ENCODE peak calls at places on chromosome 12, in six cellular contexts. J, O, B, S, H and W are unnamed samples.

GRCh38 chr12:76383988-76384387 is 35.8 kb upstream of the BBS10 start:
- DNase-seq in B (no peak), H (no peak), S (no peak), J (no peak), O (no peak), W (no peak)

GRCh38 chr12:15443611-15444010 is 121.3 kb downstream of the PTPRO start:
- DNase-seq in S (no peak), J (no peak), H (no peak), B (no peak), O (no peak), W (no peak)

GRCh38 chr12:42798811-42799438 is 209.4 kb upstream of the PRICKLE1 start:
- DNase-seq in S (no peak), J (no peak), O (peak; percentile 76), H (no peak), B (no peak), W (no peak)

GRCh38 chr12:122081697-122082221 is 3.2 kb downstream of the MLXIP start:
- DNase-seq in J (no peak), B (no peak), H (no peak), S (no peak), O (peak; percentile 55), W (no peak)

GRCh38 chr12:15532364-15532977 is 210.2 kb downstream of the PTPRO start:
- DNase-seq in S (peak; percentile 5), B (peak; percentile 44), H (peak; percentile 51), J (peak; percentile 55), O (peak; percentile 77), W (peak; percentile 56)

GRCh38 chr12:66268562-66268961 is 33.7 kb upstream of the HELB start:
- DNase-seq in H (no peak), B (no peak), S (no peak), O (no peak), J (no peak), W (no peak)

GRCh38 chr12:55717397-55718007 is 1.7 kb downstream of the BLOC1S1 start:
- DNase-seq in H (no peak), S (no peak), O (peak; percentile 86), B (no peak), J (no peak), W (no peak)

GRCh38 chr12:79895804-79896203 is 39.1 kb downstream of the PPP1R12A start:
- DNase-seq in S (no peak), H (no peak), J (no peak), O (no peak), B (no peak), W (no peak)

GRCh38 chr12:67034110-67034879 is 234.9 kb upstream of the CAND1 start:
- DNase-seq in O (peak; percentile 2), H (no peak), J (no peak), B (no peak), S (no peak), W (no peak)

GRCh38 chr12:17976202-17976601 is 113.8 kb downstream of the RERGL start:
- DNase-seq in J (no peak), H (peak; percentile 65), O (no peak), S (no peak), B (no peak), W (peak; percentile 61)
- TF ChIP-seq USF2 in J (no peak), H (no peak), O (no peak), S (no peak), B (no peak), W (no peak)

GRCh38 chr12:164207-164606 is 49.8 kb downstream of the SLC6A12 start:
- DNase-seq in J (no peak), O (no peak), B (no peak), S (no peak), H (no peak), W (no peak)
- TF ChIP-seq USF2 in J (no peak), O (no peak), B (no peak), S (no peak), H (peak; percentile 47), W (no peak)

DNA sequence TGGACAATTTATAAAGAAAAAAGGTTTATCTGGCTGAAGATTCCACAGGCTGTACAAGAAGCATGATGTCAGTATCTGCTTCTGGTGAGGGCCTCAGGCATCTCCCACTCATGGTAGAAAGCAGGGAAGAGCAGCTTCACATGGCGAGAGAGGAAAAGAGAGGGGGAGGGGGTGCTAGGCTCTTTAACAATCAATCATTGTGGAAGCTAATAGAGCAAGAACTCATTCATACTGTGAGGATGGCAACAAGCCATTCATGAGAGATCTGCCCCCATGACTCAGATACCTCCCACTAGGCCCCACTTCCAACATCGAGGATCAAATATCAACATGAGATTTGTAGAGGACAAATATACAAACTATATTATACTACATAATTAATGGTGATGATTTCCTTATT is 361.9 kb upstream of the FAR2 start:
- DNase-seq in J (no peak), B (no peak), S (no peak), H (no peak), O (peak; percentile 29), W (no peak)
- TF ChIP-seq USF2 in J (no peak), B (no peak), S (no peak), H (no peak), O (no peak), W (no peak)

GRCh38 chr12:1047898-1048660 is 57.1 kb downstream of the ERC1 start:
- DNase-seq in S (peak; percentile 66), O (no peak), B (no peak), H (no peak), J (no peak), W (no peak)

GRCh38 chr12:1050059-1050707 is 59.2 kb downstream of the ERC1 start:
- DNase-seq in O (no peak), S (no peak), J (no peak), H (no peak), B (no peak), W (no peak)

GRCh38 chr12:1041478-1041877 is 50.5 kb downstream of the ERC1 start:
- DNase-seq in S (no peak), J (no peak), O (no peak), B (no peak), H (no peak), W (no peak)

GRCh38 chr12:1046727-1047126 is 55.7 kb downstream of the ERC1 start:
- DNase-seq in H (no peak), S (no peak), B (no peak), J (no peak), O (no peak), W (no peak)

GRCh38 chr12:1044697-1045096 is 53.7 kb downstream of the ERC1 start:
- DNase-seq in B (peak; percentile 8), O (peak; percentile 53), S (no peak), H (no peak), J (no peak), W (no peak)
- TF ChIP-seq USF2 in B (no peak), O (no peak), S (no peak), H (no peak), J (no peak), W (no peak)

GRCh38 chr12:48454675-48455074 is 17.7 kb upstream of the ANP32D start:
- DNase-seq in J (peak; percentile 5), S (no peak), H (no peak), B (no peak), O (peak; percentile 8), W (no peak)
- TF ChIP-seq USF2 in J (no peak), S (no peak), H (no peak), B (no peak), O (no peak), W (no peak)

GRCh38 chr12:103399986-103400385 is 95.8 kb downstream of the C12orf42 start:
- DNase-seq in S (no peak), J (no peak), H (no peak), O (no peak), B (no peak), W (no peak)
- TF ChIP-seq USF2 in S (no peak), J (no peak), H (no peak), O (no peak), B (no peak), W (no peak)

GRCh38 chr12:95836185-95836609 is 22.6 kb upstream of the SNRPF start:
- DNase-seq in H (no peak), J (no peak), S (peak; percentile 21), B (peak; percentile 43), O (peak; percentile 78), W (no peak)

GRCh38 chr12:95837240-95838038 is 21.3 kb upstream of the SNRPF start:
- DNase-seq in J (no peak), S (no peak), B (no peak), H (no peak), O (no peak), W (no peak)

GRCh38 chr12:95836630-95837239 is 22.0 kb upstream of the SNRPF start:
- DNase-seq in O (peak; percentile 69), H (no peak), J (no peak), S (no peak), B (peak; percentile 24), W (no peak)

GRCh38 chr12:95834572-95834971 is 24.2 kb upstream of the SNRPF start:
- DNase-seq in B (no peak), S (no peak), H (no peak), J (no peak), O (no peak), W (no peak)

DNA sequence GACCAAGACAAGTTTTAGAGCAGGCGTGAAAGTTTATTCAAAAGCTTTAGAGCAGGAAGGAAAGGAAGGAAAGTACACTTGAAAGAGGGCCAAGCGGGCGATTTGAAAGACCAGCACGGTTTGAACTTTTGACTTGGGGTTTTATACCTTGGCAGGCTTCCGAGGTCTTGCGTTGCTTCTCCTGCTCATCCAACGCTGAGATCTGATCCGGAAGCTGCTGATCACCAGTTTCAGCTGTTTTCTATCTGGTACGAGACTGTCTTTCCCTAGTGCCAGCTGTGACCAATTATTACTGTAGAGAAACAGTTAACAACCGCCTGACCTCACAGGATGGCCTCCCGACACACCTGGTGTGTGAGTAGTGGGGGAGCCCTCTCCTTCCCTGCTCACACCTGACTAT is 20.6 kb upstream of the SNRPF start:
- DNase-seq in O (peak; percentile 72), H (no peak), J (peak; percentile 49), S (peak; percentile 25), B (no peak), W (no peak)
- TF ChIP-seq USF2 in O (no peak), H (no peak), J (no peak), S (no peak), B (no peak), W (no peak)